ENCODE peak calls at places on chromosomes 11 and 22, in nine cellular contexts. K, C, R, X, Z, J, U, G and V are unnamed samples.

GRCh38 chr11:6572215-6572614 is 31.2 kb downstream of the RRP8 start:
- DNase-seq in J (no peak), Z (no peak), G (no peak), X (no peak), K (no peak), U (no peak), C (no peak), R (no peak), V (no peak)

GRCh38 chr11:456533-456932 is 6.5 kb downstream of the PTDSS2 start:
- DNase-seq in G (no peak), C (no peak), U (no peak), K (no peak), R (no peak), J (no peak), X (no peak), Z (no peak), V (no peak)

GRCh38 chr11:116970485-116971292 is 127.5 kb downstream of the SIK3 start:
- DNase-seq in U (peak), R (no peak), C (peak), G (no peak), Z (no peak), J (no peak), K (no peak), X (no peak), V (no peak)

GRCh38 chr11:8779107-8779506 is 96.5 kb downstream of the RPL27A start:
- DNase-seq in R (no peak), K (no peak), J (no peak), C (no peak), U (no peak), G (no peak), X (no peak), Z (no peak), V (no peak)

GRCh38 chr11:113090716-113091577 is 129.7 kb downstream of the NCAM1 start:
- DNase-seq in R (no peak), J (no peak), C (no peak), U (no peak), K (no peak), G (no peak), X (no peak), Z (no peak), V (no peak)

GRCh38 chr11:58513747-58514367 is 6.0 kb upstream of the OR5B21 start:
- DNase-seq in G (no peak), K (peak), Z (no peak), R (peak), C (peak), J (no peak), X (peak), U (peak), V (peak)

GRCh38 chr11:73391665-73392064 is 15.5 kb downstream of the RELT start:
- DNase-seq in U (no peak), C (no peak), G (no peak), J (no peak), K (no peak), Z (no peak), X (no peak), R (no peak), V (no peak)

GRCh38 chr22:35587447-35587870 is 29.7 kb downstream of the MB start:
- DNase-seq in K (no peak), Z (no peak), R (peak), C (peak), U (peak), J (no peak), X (no peak), G (peak), V (no peak)

GRCh38 chr11:63944987-63945386 is 6.2 kb downstream of the NAA40 start:
- DNase-seq in R (peak), U (peak), X (no peak), J (no peak), Z (no peak), C (peak), K (no peak), G (no peak), V (no peak)

GRCh38 chr22:27866136-27867091 is 52.6 kb downstream of the PITPNB start:
- DNase-seq in C (peak), X (no peak), K (peak), G (no peak), U (no peak), J (no peak), R (peak), Z (no peak), V (no peak)

GRCh38 chr11:33552756-33553155 is 147.9 kb downstream of the C11orf91 start:
- DNase-seq in R (no peak), C (no peak), G (no peak), Z (no peak), U (no peak), X (no peak), J (no peak), K (no peak), V (no peak)

DNA sequence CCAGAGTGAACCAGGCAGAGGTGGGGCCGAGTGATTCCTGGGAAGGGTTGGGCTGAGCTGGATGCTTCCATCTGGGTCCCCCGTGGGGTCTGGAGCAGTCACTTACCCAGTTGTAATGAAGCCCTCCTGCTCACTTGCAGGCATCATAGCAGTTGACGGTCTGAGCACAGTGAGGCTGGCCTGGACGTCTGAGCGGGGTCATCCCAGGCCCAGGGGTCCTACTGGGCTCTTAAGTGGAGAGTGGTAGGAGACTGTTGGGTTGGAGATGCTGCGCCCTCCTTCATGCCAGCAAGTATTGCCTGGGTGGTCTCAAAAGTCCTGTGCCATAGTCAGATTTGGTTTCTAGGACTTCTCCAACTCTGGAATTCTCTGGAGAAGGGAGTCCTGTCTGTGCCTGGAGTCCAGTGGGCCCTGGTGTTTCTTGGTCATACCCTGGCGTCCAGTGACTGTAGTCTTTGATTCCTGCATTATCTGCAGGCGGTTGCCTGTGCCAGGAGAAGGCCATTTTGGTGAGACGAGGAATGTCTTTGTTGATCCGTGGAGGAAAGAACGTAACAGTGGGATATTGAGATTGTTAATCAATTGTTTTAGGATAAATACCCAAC is 82.3 kb downstream of the TBC1D22A start:
- DNase-seq in C (no peak), U (no peak), J (no peak), Z (no peak), G (no peak), X (no peak), K (no peak), R (no peak), V (no peak)
- TF ChIP-seq CTCF in C (no peak), U (no peak), J (no peak), Z (no peak), G (no peak), X (no peak), K (no peak), R (no peak), V (no peak)

GRCh38 chr11:92163879-92164278 is 60.7 kb upstream of the FAT3 start:
- DNase-seq in X (no peak), C (no peak), R (no peak), U (no peak), K (no peak), Z (no peak), G (no peak), J (no peak), V (no peak)

GRCh38 chr11:92168936-92169335 is 55.7 kb upstream of the FAT3 start:
- DNase-seq in J (no peak), U (no peak), K (no peak), R (no peak), C (no peak), Z (no peak), G (no peak), X (no peak), V (no peak)

GRCh38 chr11:92166335-92166734 is 58.3 kb upstream of the FAT3 start:
- DNase-seq in J (no peak), K (no peak), R (no peak), C (no peak), X (no peak), U (no peak), Z (no peak), G (no peak), V (no peak)
- TF ChIP-seq CTCF in J (no peak), K (no peak), R (no peak), C (no peak), X (no peak), U (no peak), Z (no peak), G (no peak), V (no peak)

DNA sequence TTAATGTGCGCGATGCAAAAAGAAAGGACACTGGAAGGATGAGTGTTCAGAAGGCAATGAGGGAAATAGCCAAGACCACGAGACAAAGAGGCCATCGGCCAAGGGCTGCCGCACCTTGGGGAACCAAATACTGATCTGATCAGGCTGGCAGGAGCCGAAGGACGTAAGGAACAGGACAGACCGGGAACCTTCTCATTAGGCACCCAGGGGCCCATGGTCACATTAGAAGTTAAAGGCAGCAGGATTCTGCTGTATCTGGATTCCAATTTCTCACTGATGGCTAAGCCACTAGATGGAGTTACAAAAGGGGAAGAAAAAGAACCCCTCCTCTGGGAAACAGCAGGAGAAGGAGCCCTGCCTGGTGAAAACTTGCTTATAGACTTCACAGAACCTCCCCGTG is 28.8 kb upstream of the CPT1A start:
- DNase-seq in U (no peak), Z (no peak), C (peak), J (no peak), G (peak), K (no peak), X (no peak), R (no peak), V (no peak)
- TF ChIP-seq CTCF in U (no peak), Z (no peak), C (no peak), J (no peak), G (peak), K (no peak), X (peak), R (no peak), V (no peak)

GRCh38 chr11:66022401-66023185 is 3.7 kb downstream of the CATSPER1 start:
- DNase-seq in R (peak), K (peak), U (peak), X (peak), G (peak), Z (peak), C (peak), J (peak), V (peak)
- TF ChIP-seq CTCF in R (peak), K (peak), U (peak), X (peak), G (peak), Z (peak), C (peak), J (peak), V (peak)

GRCh38 chr11:62588966-62589637 is 2.2 kb downstream of the TUT1 start:
- DNase-seq in R (no peak), C (no peak), K (no peak), Z (no peak), G (no peak), J (no peak), U (no peak), X (no peak), V (no peak)
- TF ChIP-seq CTCF in R (no peak), C (no peak), K (no peak), Z (no peak), G (peak), J (no peak), U (no peak), X (peak), V (no peak)

GRCh38 chr22:37260396-37260795 is 16.3 kb upstream of the RAC2 start:
- DNase-seq in J (no peak), Z (no peak), U (no peak), K (no peak), C (no peak), X (no peak), G (peak), R (no peak), V (no peak)
- TF ChIP-seq CTCF in J (no peak), Z (no peak), U (no peak), K (no peak), C (no peak), X (no peak), G (no peak), R (no peak), V (no peak)

GRCh38 chr11:131688056-131688693 is 317.8 kb downstream of the NTM start:
- DNase-seq in R (peak), C (peak), U (peak), G (peak), J (peak), X (peak), K (peak), Z (no peak), V (peak)
- TF ChIP-seq CTCF in R (peak), C (peak), U (peak), G (peak), J (peak), X (peak), K (peak), Z (no peak), V (peak)

DNA sequence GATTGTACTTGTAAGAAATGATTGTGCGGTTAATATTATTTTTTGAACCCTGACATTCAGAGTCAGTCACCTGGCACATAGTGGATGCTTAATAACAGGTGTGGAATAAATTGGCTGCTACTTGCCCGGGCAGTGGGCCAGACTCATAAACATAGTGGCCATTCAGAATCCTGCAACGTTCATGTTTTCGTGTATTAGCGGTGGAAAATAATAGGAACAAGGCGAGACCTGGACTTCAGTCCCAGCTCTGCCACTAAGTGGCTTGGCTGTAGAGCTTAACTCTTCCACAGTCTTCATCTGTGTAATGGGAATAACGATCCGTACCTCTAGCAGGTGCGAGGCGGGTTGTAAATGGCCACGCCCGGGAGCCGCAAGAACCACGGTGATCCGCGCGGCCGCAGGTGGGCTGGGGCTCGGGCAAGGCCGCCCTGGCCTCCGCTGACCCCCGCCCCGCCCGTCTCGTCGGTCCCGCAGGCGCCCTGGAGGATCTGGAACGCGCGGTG is 761 bp upstream of the TMEM25 start:
- DNase-seq in R (peak), U (peak), C (peak), J (no peak), G (peak), K (no peak), Z (no peak), X (no peak), V (no peak)
- TF ChIP-seq CTCF in R (peak), U (no peak), C (no peak), J (no peak), G (no peak), K (no peak), Z (no peak), X (peak), V (no peak)

DNA sequence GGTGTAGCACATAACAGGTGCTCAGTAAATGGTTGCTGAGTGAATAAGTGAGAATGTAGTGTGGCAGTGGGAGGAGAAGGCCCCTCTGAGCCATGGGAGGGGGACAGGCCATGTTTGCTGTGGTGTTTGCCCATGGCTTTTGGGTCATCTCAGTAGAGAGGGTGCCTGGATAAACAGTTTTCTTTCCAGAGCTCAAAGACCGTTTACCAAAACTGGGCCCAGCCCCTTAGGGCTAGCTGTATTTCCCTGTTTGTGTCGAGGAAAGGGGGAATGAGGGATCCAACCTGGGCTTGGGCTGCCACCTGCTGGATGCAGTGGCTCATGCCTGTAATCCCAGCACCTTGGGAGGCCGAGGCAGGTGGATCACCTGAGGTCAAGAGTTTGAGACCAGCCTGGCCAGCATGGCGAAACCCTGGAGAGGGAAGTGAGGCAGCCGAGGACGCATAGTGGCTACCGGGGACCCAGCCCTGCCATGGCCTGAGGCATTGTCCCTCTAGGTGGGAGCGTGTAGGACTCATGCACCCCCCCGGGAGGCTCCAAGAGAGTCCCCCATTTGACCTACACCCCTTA is 8.7 kb upstream of the LTO1 start:
- DNase-seq in K (no peak), R (peak), U (peak), C (peak), G (peak), Z (no peak), J (no peak), X (no peak), V (no peak)
- TF ChIP-seq CTCF in K (no peak), R (peak), U (peak), C (no peak), G (peak), Z (no peak), J (no peak), X (peak), V (peak)